ENCODE peak calls at places on chromosomes 4 and X, in ten cellular contexts. One of them, this sample, is unnamed.

GRCh38 chrX:23699636-23700194 is 32.4 kb downstream of the PRDX4 start:
- DNase-seq in fibroblast of lung: peak
- DNase-seq in AG10803: no peak
- DNase-seq in ovary: peak
- DNase-seq in lung microvascular endothelial cell: no peak
- DNase-seq in stromal cell of bone marrow: no peak
- DNase-seq in stimulated activated CD4-positive, alpha-beta T cell treated with anti-CD3 and anti-CD28 coated beads, Interleukin-4, amount 100 ng/mL, for 48 hours: no peak
- DNase-seq in NCI-H1092: no peak
- DNase-seq in WTC11: peak
- DNase-seq in activated CD8-positive, alpha-beta memory T cell treated with anti-CD3 and anti-CD28 coated beads for 48 hours: no peak
- DNase-seq in this sample: no peak

GRCh38 chrX:106284431-106285025 is 116.4 kb downstream of the PWWP3B start:
- DNase-seq in fibroblast of lung: no peak
- DNase-seq in WTC11: no peak
- DNase-seq in stimulated activated CD4-positive, alpha-beta T cell treated with anti-CD3 and anti-CD28 coated beads, Interleukin-4, amount 100 ng/mL, for 48 hours: no peak
- DNase-seq in NCI-H1092: no peak
- DNase-seq in ovary: no peak
- DNase-seq in lung microvascular endothelial cell: no peak
- DNase-seq in AG10803: no peak
- DNase-seq in stromal cell of bone marrow: no peak
- DNase-seq in activated CD8-positive, alpha-beta memory T cell treated with anti-CD3 and anti-CD28 coated beads for 48 hours: no peak
- DNase-seq in this sample: no peak

GRCh38 chr4:85860066-85860465 is 385.1 kb downstream of the ARHGAP24 start:
- DNase-seq in lung microvascular endothelial cell: no peak
- DNase-seq in activated CD8-positive, alpha-beta memory T cell treated with anti-CD3 and anti-CD28 coated beads for 48 hours: no peak
- DNase-seq in NCI-H1092: no peak
- DNase-seq in stromal cell of bone marrow: peak
- DNase-seq in AG10803: peak
- DNase-seq in WTC11: no peak
- DNase-seq in stimulated activated CD4-positive, alpha-beta T cell treated with anti-CD3 and anti-CD28 coated beads, Interleukin-4, amount 100 ng/mL, for 48 hours: no peak
- DNase-seq in fibroblast of lung: peak
- DNase-seq in ovary: no peak
- DNase-seq in this sample: no peak

GRCh38 chrX:329291-329910 is 10.8 kb upstream of the GTPBP6 start:
- DNase-seq in ovary: no peak
- DNase-seq in NCI-H1092: no peak
- DNase-seq in fibroblast of lung: no peak
- DNase-seq in stimulated activated CD4-positive, alpha-beta T cell treated with anti-CD3 and anti-CD28 coated beads, Interleukin-4, amount 100 ng/mL, for 48 hours: no peak
- DNase-seq in stromal cell of bone marrow: no peak
- DNase-seq in lung microvascular endothelial cell: no peak
- DNase-seq in AG10803: no peak
- DNase-seq in activated CD8-positive, alpha-beta memory T cell treated with anti-CD3 and anti-CD28 coated beads for 48 hours: no peak
- DNase-seq in WTC11: no peak
- DNase-seq in this sample: no peak

GRCh38 chr4:186553717-186554116 is 1.6 kb downstream of the MTNR1A start:
- DNase-seq in stromal cell of bone marrow: no peak
- DNase-seq in activated CD8-positive, alpha-beta memory T cell treated with anti-CD3 and anti-CD28 coated beads for 48 hours: no peak
- DNase-seq in stimulated activated CD4-positive, alpha-beta T cell treated with anti-CD3 and anti-CD28 coated beads, Interleukin-4, amount 100 ng/mL, for 48 hours: no peak
- DNase-seq in fibroblast of lung: no peak
- DNase-seq in lung microvascular endothelial cell: no peak
- DNase-seq in WTC11: peak
- DNase-seq in ovary: no peak
- DNase-seq in NCI-H1092: no peak
- DNase-seq in AG10803: no peak
- DNase-seq in this sample: no peak

GRCh38 chr4:184824776-184825393 is 883 bp downstream of the ACSL1 start:
- DNase-seq in fibroblast of lung: no peak
- DNase-seq in activated CD8-positive, alpha-beta memory T cell treated with anti-CD3 and anti-CD28 coated beads for 48 hours: no peak
- DNase-seq in AG10803: no peak
- DNase-seq in lung microvascular endothelial cell: no peak
- DNase-seq in stimulated activated CD4-positive, alpha-beta T cell treated with anti-CD3 and anti-CD28 coated beads, Interleukin-4, amount 100 ng/mL, for 48 hours: no peak
- DNase-seq in NCI-H1092: no peak
- DNase-seq in WTC11: no peak
- DNase-seq in stromal cell of bone marrow: no peak
- DNase-seq in ovary: no peak
- DNase-seq in this sample: no peak

GRCh38 chrX:20530319-20530979 is 263.7 kb upstream of the RPS6KA3 start:
- DNase-seq in activated CD8-positive, alpha-beta memory T cell treated with anti-CD3 and anti-CD28 coated beads for 48 hours: peak
- DNase-seq in fibroblast of lung: peak
- DNase-seq in stromal cell of bone marrow: peak
- DNase-seq in NCI-H1092: peak
- DNase-seq in lung microvascular endothelial cell: peak
- DNase-seq in ovary: peak
- DNase-seq in WTC11: peak
- DNase-seq in AG10803: peak
- DNase-seq in stimulated activated CD4-positive, alpha-beta T cell treated with anti-CD3 and anti-CD28 coated beads, Interleukin-4, amount 100 ng/mL, for 48 hours: peak
- DNase-seq in this sample: no peak

GRCh38 chr4:74293558-74293957 is 14.7 kb upstream of the EPGN start:
- DNase-seq in stimulated activated CD4-positive, alpha-beta T cell treated with anti-CD3 and anti-CD28 coated beads, Interleukin-4, amount 100 ng/mL, for 48 hours: no peak
- DNase-seq in lung microvascular endothelial cell: no peak
- DNase-seq in fibroblast of lung: peak
- DNase-seq in ovary: no peak
- DNase-seq in AG10803: no peak
- DNase-seq in activated CD8-positive, alpha-beta memory T cell treated with anti-CD3 and anti-CD28 coated beads for 48 hours: no peak
- DNase-seq in stromal cell of bone marrow: no peak
- DNase-seq in NCI-H1092: no peak
- DNase-seq in WTC11: no peak
- DNase-seq in this sample: no peak

GRCh38 chrX:99394450-99394849 is 1015.6 kb downstream of the PCDH19 start:
- DNase-seq in fibroblast of lung: no peak
- DNase-seq in stimulated activated CD4-positive, alpha-beta T cell treated with anti-CD3 and anti-CD28 coated beads, Interleukin-4, amount 100 ng/mL, for 48 hours: no peak
- DNase-seq in lung microvascular endothelial cell: no peak
- DNase-seq in WTC11: peak
- DNase-seq in stromal cell of bone marrow: no peak
- DNase-seq in AG10803: no peak
- DNase-seq in activated CD8-positive, alpha-beta memory T cell treated with anti-CD3 and anti-CD28 coated beads for 48 hours: no peak
- DNase-seq in ovary: no peak
- DNase-seq in NCI-H1092: no peak
- DNase-seq in this sample: no peak

GRCh38 chr4:151530783-151531182 is 121.8 kb downstream of the FHIP1A start:
- DNase-seq in WTC11: no peak
- DNase-seq in ovary: no peak
- DNase-seq in NCI-H1092: no peak
- DNase-seq in lung microvascular endothelial cell: peak
- DNase-seq in fibroblast of lung: no peak
- DNase-seq in stromal cell of bone marrow: no peak
- DNase-seq in AG10803: no peak
- DNase-seq in stimulated activated CD4-positive, alpha-beta T cell treated with anti-CD3 and anti-CD28 coated beads, Interleukin-4, amount 100 ng/mL, for 48 hours: no peak
- DNase-seq in activated CD8-positive, alpha-beta memory T cell treated with anti-CD3 and anti-CD28 coated beads for 48 hours: no peak
- DNase-seq in this sample: no peak

GRCh38 chrX:24525455-24525854 is 60.4 kb downstream of the PDK3 start:
- DNase-seq in lung microvascular endothelial cell: no peak
- DNase-seq in WTC11: no peak
- DNase-seq in ovary: no peak
- DNase-seq in AG10803: no peak
- DNase-seq in activated CD8-positive, alpha-beta memory T cell treated with anti-CD3 and anti-CD28 coated beads for 48 hours: no peak
- DNase-seq in stromal cell of bone marrow: no peak
- DNase-seq in fibroblast of lung: no peak
- DNase-seq in stimulated activated CD4-positive, alpha-beta T cell treated with anti-CD3 and anti-CD28 coated beads, Interleukin-4, amount 100 ng/mL, for 48 hours: no peak
- DNase-seq in NCI-H1092: no peak
- DNase-seq in this sample: no peak

GRCh38 chr4:48546336-48546735 is 56.3 kb downstream of the ZAR1 start:
- DNase-seq in WTC11: peak
- DNase-seq in activated CD8-positive, alpha-beta memory T cell treated with anti-CD3 and anti-CD28 coated beads for 48 hours: no peak
- DNase-seq in lung microvascular endothelial cell: peak
- DNase-seq in NCI-H1092: no peak
- DNase-seq in stimulated activated CD4-positive, alpha-beta T cell treated with anti-CD3 and anti-CD28 coated beads, Interleukin-4, amount 100 ng/mL, for 48 hours: peak
- DNase-seq in AG10803: peak
- DNase-seq in fibroblast of lung: peak
- DNase-seq in stromal cell of bone marrow: peak
- DNase-seq in ovary: no peak
- DNase-seq in this sample: peak

GRCh38 chr4:2395038-2395437 is 23.4 kb downstream of the ZFYVE28 start:
- DNase-seq in activated CD8-positive, alpha-beta memory T cell treated with anti-CD3 and anti-CD28 coated beads for 48 hours: no peak
- DNase-seq in stimulated activated CD4-positive, alpha-beta T cell treated with anti-CD3 and anti-CD28 coated beads, Interleukin-4, amount 100 ng/mL, for 48 hours: no peak
- DNase-seq in WTC11: no peak
- DNase-seq in lung microvascular endothelial cell: no peak
- DNase-seq in fibroblast of lung: peak
- DNase-seq in stromal cell of bone marrow: no peak
- DNase-seq in NCI-H1092: no peak
- DNase-seq in AG10803: no peak
- DNase-seq in ovary: no peak
- DNase-seq in this sample: no peak

GRCh38 chr4:2805712-2806391 is 13.0 kb downstream of the SH3BP2 start:
- DNase-seq in lung microvascular endothelial cell: peak
- DNase-seq in AG10803: no peak
- DNase-seq in NCI-H1092: no peak
- DNase-seq in activated CD8-positive, alpha-beta memory T cell treated with anti-CD3 and anti-CD28 coated beads for 48 hours: no peak
- DNase-seq in stromal cell of bone marrow: no peak
- DNase-seq in ovary: no peak
- DNase-seq in fibroblast of lung: no peak
- DNase-seq in WTC11: no peak
- DNase-seq in stimulated activated CD4-positive, alpha-beta T cell treated with anti-CD3 and anti-CD28 coated beads, Interleukin-4, amount 100 ng/mL, for 48 hours: no peak
- DNase-seq in this sample: no peak

GRCh38 chrX:47061238-47061919 is 16.9 kb upstream of the RGN start:
- DNase-seq in WTC11: no peak
- DNase-seq in AG10803: no peak
- DNase-seq in ovary: no peak
- DNase-seq in fibroblast of lung: no peak
- DNase-seq in NCI-H1092: no peak
- DNase-seq in stromal cell of bone marrow: no peak
- DNase-seq in activated CD8-positive, alpha-beta memory T cell treated with anti-CD3 and anti-CD28 coated beads for 48 hours: no peak
- DNase-seq in stimulated activated CD4-positive, alpha-beta T cell treated with anti-CD3 and anti-CD28 coated beads, Interleukin-4, amount 100 ng/mL, for 48 hours: no peak
- DNase-seq in lung microvascular endothelial cell: no peak
- DNase-seq in this sample: no peak

GRCh38 chr4:121164291-121164690 is at the start of gene TNIP3:
- DNase-seq in WTC11: no peak
- DNase-seq in lung microvascular endothelial cell: no peak
- DNase-seq in activated CD8-positive, alpha-beta memory T cell treated with anti-CD3 and anti-CD28 coated beads for 48 hours: no peak
- DNase-seq in fibroblast of lung: peak
- DNase-seq in stromal cell of bone marrow: no peak
- DNase-seq in AG10803: peak
- DNase-seq in ovary: no peak
- DNase-seq in NCI-H1092: no peak
- DNase-seq in stimulated activated CD4-positive, alpha-beta T cell treated with anti-CD3 and anti-CD28 coated beads, Interleukin-4, amount 100 ng/mL, for 48 hours: no peak
- DNase-seq in this sample: no peak

GRCh38 chr4:83320548-83320947 is 14.1 kb downstream of the HPSE start:
- DNase-seq in stromal cell of bone marrow: peak
- DNase-seq in fibroblast of lung: peak
- DNase-seq in activated CD8-positive, alpha-beta memory T cell treated with anti-CD3 and anti-CD28 coated beads for 48 hours: no peak
- DNase-seq in NCI-H1092: no peak
- DNase-seq in stimulated activated CD4-positive, alpha-beta T cell treated with anti-CD3 and anti-CD28 coated beads, Interleukin-4, amount 100 ng/mL, for 48 hours: no peak
- DNase-seq in lung microvascular endothelial cell: peak
- DNase-seq in ovary: peak
- DNase-seq in WTC11: no peak
- DNase-seq in AG10803: peak
- DNase-seq in this sample: peak

GRCh38 chr4:30714408-30715031 is 5.6 kb upstream of the PCDH7 start:
- DNase-seq in activated CD8-positive, alpha-beta memory T cell treated with anti-CD3 and anti-CD28 coated beads for 48 hours: no peak
- DNase-seq in lung microvascular endothelial cell: peak
- DNase-seq in stromal cell of bone marrow: no peak
- DNase-seq in NCI-H1092: peak
- DNase-seq in AG10803: peak
- DNase-seq in stimulated activated CD4-positive, alpha-beta T cell treated with anti-CD3 and anti-CD28 coated beads, Interleukin-4, amount 100 ng/mL, for 48 hours: no peak
- DNase-seq in ovary: peak
- DNase-seq in fibroblast of lung: peak
- DNase-seq in WTC11: peak
- DNase-seq in this sample: no peak

GRCh38 chr4:19386786-19387185 is 864.9 kb upstream of the SLIT2 start:
- DNase-seq in fibroblast of lung: peak
- DNase-seq in activated CD8-positive, alpha-beta memory T cell treated with anti-CD3 and anti-CD28 coated beads for 48 hours: no peak
- DNase-seq in stimulated activated CD4-positive, alpha-beta T cell treated with anti-CD3 and anti-CD28 coated beads, Interleukin-4, amount 100 ng/mL, for 48 hours: no peak
- DNase-seq in WTC11: no peak
- DNase-seq in lung microvascular endothelial cell: no peak
- DNase-seq in ovary: no peak
- DNase-seq in NCI-H1092: no peak
- DNase-seq in AG10803: peak
- DNase-seq in stromal cell of bone marrow: no peak
- DNase-seq in this sample: no peak

GRCh38 chr4:182671749-182672148 is 245.4 kb downstream of the DCTD start:
- DNase-seq in fibroblast of lung: no peak
- DNase-seq in WTC11: no peak
- DNase-seq in stimulated activated CD4-positive, alpha-beta T cell treated with anti-CD3 and anti-CD28 coated beads, Interleukin-4, amount 100 ng/mL, for 48 hours: no peak
- DNase-seq in ovary: no peak
- DNase-seq in NCI-H1092: no peak
- DNase-seq in activated CD8-positive, alpha-beta memory T cell treated with anti-CD3 and anti-CD28 coated beads for 48 hours: no peak
- DNase-seq in stromal cell of bone marrow: no peak
- DNase-seq in lung microvascular endothelial cell: no peak
- DNase-seq in AG10803: no peak
- DNase-seq in this sample: no peak

GRCh38 chrX:6279277-6279909 is 50.7 kb upstream of the NLGN4X start:
- DNase-seq in lung microvascular endothelial cell: no peak
- DNase-seq in ovary: no peak
- DNase-seq in stimulated activated CD4-positive, alpha-beta T cell treated with anti-CD3 and anti-CD28 coated beads, Interleukin-4, amount 100 ng/mL, for 48 hours: no peak
- DNase-seq in NCI-H1092: no peak
- DNase-seq in activated CD8-positive, alpha-beta memory T cell treated with anti-CD3 and anti-CD28 coated beads for 48 hours: no peak
- DNase-seq in AG10803: no peak
- DNase-seq in fibroblast of lung: no peak
- DNase-seq in stromal cell of bone marrow: no peak
- DNase-seq in WTC11: no peak
- DNase-seq in this sample: no peak